ENCODE peak calls at places on chromosome 17, in six cellular contexts. One of them, this sample, is unnamed.

GRCh38 chr17:49747632-49748031 is 16.3 kb downstream of the FAM117A start:
- DNase-seq in neural progenitor cell: no peak
- DNase-seq in T follicular helper cell: no peak
- DNase-seq in AG09319: no peak
- DNase-seq in fibroblast of pulmonary artery: no peak
- DNase-seq in activated gamma-delta T cell treated with anti-CD3 and anti-CD28 coated beads, Interleukin-2, amount 50 U/mL, for 16 hours: no peak
- DNase-seq in this sample: no peak

GRCh38 chr17:9432121-9432866 is 143.3 kb downstream of the STX8 start:
- DNase-seq in AG09319: no peak
- DNase-seq in T follicular helper cell: no peak
- DNase-seq in fibroblast of pulmonary artery: no peak
- DNase-seq in neural progenitor cell: no peak
- DNase-seq in activated gamma-delta T cell treated with anti-CD3 and anti-CD28 coated beads, Interleukin-2, amount 50 U/mL, for 16 hours: no peak
- DNase-seq in this sample: no peak

GRCh38 chr17:13051876-13052275 is 34.0 kb upstream of the ELAC2 start:
- DNase-seq in neural progenitor cell: no peak
- DNase-seq in activated gamma-delta T cell treated with anti-CD3 and anti-CD28 coated beads, Interleukin-2, amount 50 U/mL, for 16 hours: no peak
- DNase-seq in AG09319: no peak
- DNase-seq in T follicular helper cell: no peak
- DNase-seq in fibroblast of pulmonary artery: no peak
- DNase-seq in this sample: no peak

GRCh38 chr17:57739402-57740224 is 5.5 kb downstream of the CCDC182 start:
- DNase-seq in activated gamma-delta T cell treated with anti-CD3 and anti-CD28 coated beads, Interleukin-2, amount 50 U/mL, for 16 hours: no peak
- DNase-seq in AG09319: no peak
- DNase-seq in neural progenitor cell: peak
- DNase-seq in T follicular helper cell: no peak
- DNase-seq in fibroblast of pulmonary artery: peak
- DNase-seq in this sample: no peak

GRCh38 chr17:1462164-1463112 is 6.4 kb upstream of the CRK start:
- DNase-seq in AG09319: no peak
- DNase-seq in neural progenitor cell: no peak
- DNase-seq in fibroblast of pulmonary artery: no peak
- DNase-seq in activated gamma-delta T cell treated with anti-CD3 and anti-CD28 coated beads, Interleukin-2, amount 50 U/mL, for 16 hours: no peak
- DNase-seq in T follicular helper cell: no peak
- DNase-seq in this sample: no peak

GRCh38 chr17:78318843-78319242 is 41.0 kb downstream of the SOCS3 start:
- DNase-seq in neural progenitor cell: no peak
- DNase-seq in fibroblast of pulmonary artery: no peak
- DNase-seq in activated gamma-delta T cell treated with anti-CD3 and anti-CD28 coated beads, Interleukin-2, amount 50 U/mL, for 16 hours: no peak
- DNase-seq in AG09319: no peak
- DNase-seq in T follicular helper cell: no peak
- DNase-seq in this sample: no peak

GRCh38 chr17:28086519-28086918 is 44.0 kb downstream of the NLK start:
- DNase-seq in activated gamma-delta T cell treated with anti-CD3 and anti-CD28 coated beads, Interleukin-2, amount 50 U/mL, for 16 hours: no peak
- DNase-seq in AG09319: no peak
- DNase-seq in T follicular helper cell: no peak
- DNase-seq in fibroblast of pulmonary artery: peak
- DNase-seq in neural progenitor cell: no peak
- DNase-seq in this sample: no peak

GRCh38 chr17:18992454-18993130 is 12.0 kb downstream of the FAM83G start:
- DNase-seq in AG09319: no peak
- DNase-seq in T follicular helper cell: no peak
- DNase-seq in fibroblast of pulmonary artery: no peak
- DNase-seq in activated gamma-delta T cell treated with anti-CD3 and anti-CD28 coated beads, Interleukin-2, amount 50 U/mL, for 16 hours: peak
- DNase-seq in neural progenitor cell: no peak
- DNase-seq in this sample: no peak

GRCh38 chr17:80415626-80416042 is 667 bp downstream of the ENDOV start:
- DNase-seq in T follicular helper cell: no peak
- DNase-seq in activated gamma-delta T cell treated with anti-CD3 and anti-CD28 coated beads, Interleukin-2, amount 50 U/mL, for 16 hours: no peak
- DNase-seq in fibroblast of pulmonary artery: no peak
- DNase-seq in AG09319: no peak
- DNase-seq in neural progenitor cell: no peak
- DNase-seq in this sample: no peak

GRCh38 chr17:39617446-39618251 is 9.1 kb upstream of the PPP1R1B start:
- DNase-seq in neural progenitor cell: peak
- DNase-seq in AG09319: peak
- DNase-seq in T follicular helper cell: peak
- DNase-seq in activated gamma-delta T cell treated with anti-CD3 and anti-CD28 coated beads, Interleukin-2, amount 50 U/mL, for 16 hours: no peak
- DNase-seq in fibroblast of pulmonary artery: peak
- DNase-seq in this sample: no peak

GRCh38 chr17:48555183-48555615 is 10.3 kb upstream of the HOXB2 start:
- DNase-seq in fibroblast of pulmonary artery: peak
- DNase-seq in neural progenitor cell: no peak
- DNase-seq in AG09319: no peak
- DNase-seq in activated gamma-delta T cell treated with anti-CD3 and anti-CD28 coated beads, Interleukin-2, amount 50 U/mL, for 16 hours: no peak
- DNase-seq in T follicular helper cell: no peak
- DNase-seq in this sample: no peak

GRCh38 chr17:56598471-56598870 is 5.0 kb downstream of the NOG start:
- DNase-seq in T follicular helper cell: no peak
- DNase-seq in fibroblast of pulmonary artery: no peak
- DNase-seq in AG09319: no peak
- DNase-seq in neural progenitor cell: no peak
- DNase-seq in activated gamma-delta T cell treated with anti-CD3 and anti-CD28 coated beads, Interleukin-2, amount 50 U/mL, for 16 hours: no peak
- DNase-seq in this sample: no peak

GRCh38 chr17:42676424-42677011 is at the start of gene PLEKHH3:
- DNase-seq in neural progenitor cell: peak
- DNase-seq in fibroblast of pulmonary artery: no peak
- DNase-seq in T follicular helper cell: no peak
- DNase-seq in activated gamma-delta T cell treated with anti-CD3 and anti-CD28 coated beads, Interleukin-2, amount 50 U/mL, for 16 hours: no peak
- DNase-seq in AG09319: no peak
- DNase-seq in this sample: no peak

GRCh38 chr17:55990332-55991006 is 162.8 kb upstream of the ANKFN1 start:
- DNase-seq in fibroblast of pulmonary artery: no peak
- DNase-seq in AG09319: no peak
- DNase-seq in T follicular helper cell: no peak
- DNase-seq in neural progenitor cell: peak
- DNase-seq in activated gamma-delta T cell treated with anti-CD3 and anti-CD28 coated beads, Interleukin-2, amount 50 U/mL, for 16 hours: no peak
- DNase-seq in this sample: no peak

GRCh38 chr17:7026471-7027115 is 3.7 kb downstream of the BCL6B start:
- DNase-seq in activated gamma-delta T cell treated with anti-CD3 and anti-CD28 coated beads, Interleukin-2, amount 50 U/mL, for 16 hours: no peak
- DNase-seq in fibroblast of pulmonary artery: no peak
- DNase-seq in neural progenitor cell: no peak
- DNase-seq in T follicular helper cell: no peak
- DNase-seq in AG09319: no peak
- DNase-seq in this sample: no peak

This sample was measured in esophagus squamous epithelium.